ENCODE peak calls at places on chromosomes 3 and 15, in eight cellular contexts. N, Q, W, K, A, D, C and Y are unnamed samples.

GRCh38 chr3:46405301-46406079 is 1.4 kb downstream of the CCR5AS start:
- DNase-seq in N (no peak), Q (peak; percentile 71), K (no peak), W (no peak), D (no peak), C (no peak), A (no peak), Y (no peak)

GRCh38 chr15:99430881-99431401 is 134.8 kb upstream of the MEF2A start:
- DNase-seq in K (peak; percentile 76), D (no peak), W (no peak), N (no peak), A (no peak), C (no peak), Q (no peak), Y (no peak)

GRCh38 chr3:195546130-195546560 is 3.0 kb upstream of the PPP1R2 start:
- DNase-seq in Q (no peak), W (no peak), C (no peak), A (no peak), K (peak; percentile 82), D (no peak), N (no peak), Y (no peak)

GRCh38 chr3:170689218-170689874 is 103.5 kb upstream of the SLC7A14 start:
- DNase-seq in A (peak; percentile 17), N (no peak), W (no peak), D (no peak), C (no peak), Q (peak; percentile 20), K (peak; percentile 67), Y (no peak)

GRCh38 chr15:68197661-68198437 is 7.3 kb downstream of the CALML4 start:
- DNase-seq in Q (no peak), W (no peak), A (no peak), D (no peak), K (peak; percentile 39), C (no peak), N (no peak), Y (no peak)

GRCh38 chr15:69798481-69799315 is 299.0 kb downstream of the TLE3 start:
- DNase-seq in Q (no peak), W (no peak), A (no peak), C (no peak), K (no peak), N (no peak), D (no peak), Y (no peak)

GRCh38 chr3:157290761-157291160 is 130.8 kb upstream of the CCNL1 start:
- DNase-seq in C (no peak), A (no peak), D (no peak), N (no peak), K (no peak), W (no peak), Q (peak; percentile 22), Y (no peak)

GRCh38 chr15:68330911-68331310 is 53.4 kb downstream of the FEM1B start:
- DNase-seq in A (peak; percentile 55), W (no peak), C (no peak), K (peak; percentile 42), N (no peak), Q (no peak), D (no peak), Y (no peak)

GRCh38 chr15:85920926-85921325 is 126.2 kb upstream of the KLHL25 start:
- DNase-seq in W (no peak), K (no peak), A (peak; percentile 61), D (no peak), C (no peak), Q (no peak), N (no peak), Y (no peak)

GRCh38 chr3:11711826-11712225 is 68.1 kb upstream of the VGLL4 start:
- DNase-seq in D (no peak), Q (no peak), N (no peak), C (no peak), W (no peak), K (no peak), A (no peak), Y (no peak)

GRCh38 chr15:57089815-57090214 is 171.4 kb downstream of the TCF12 start:
- DNase-seq in N (no peak), K (no peak), C (no peak), Q (no peak), W (no peak), D (no peak), A (no peak), Y (no peak)

GRCh38 chr3:20462723-20463122 is 276.7 kb upstream of the SGO1 start:
- DNase-seq in C (no peak), A (no peak), W (no peak), D (no peak), N (no peak), Q (no peak), K (no peak), Y (no peak)

GRCh38 chr15:78263351-78263781 is 996 bp upstream of the DNAJA4 start:
- DNase-seq in A (no peak), Q (no peak), N (no peak), D (no peak), K (no peak), C (no peak), W (no peak), Y (no peak)

GRCh38 chr3:143951351-143951971 is 20.2 kb upstream of the DIPK2A start:
- DNase-seq in D (peak; percentile 18), W (peak; percentile 34), Q (peak; percentile 37), A (peak; percentile 67), C (no peak), K (no peak), N (peak; percentile 31), Y (peak; percentile 30)

GRCh38 chr3:171459942-171460225 is 321 bp downstream of the TNIK start:
- DNase-seq in Q (no peak), A (no peak), D (peak; percentile 6), K (no peak), C (no peak), W (no peak), N (no peak), Y (no peak)

GRCh38 chr3:14147617-14148016 is 22.8 kb downstream of the TMEM43 start:
- DNase-seq in D (no peak), K (no peak), C (no peak), N (no peak), Q (no peak), A (no peak), W (no peak), Y (no peak)
- H3K27ac ChIP-seq in D (no peak overlapping the region), K (no peak overlapping the region), C (no peak overlapping the region), N (no peak overlapping the region), Q (no peak overlapping the region), A (no peak overlapping the region), W (no peak overlapping the region), Y (no peak overlapping the region)

DNA sequence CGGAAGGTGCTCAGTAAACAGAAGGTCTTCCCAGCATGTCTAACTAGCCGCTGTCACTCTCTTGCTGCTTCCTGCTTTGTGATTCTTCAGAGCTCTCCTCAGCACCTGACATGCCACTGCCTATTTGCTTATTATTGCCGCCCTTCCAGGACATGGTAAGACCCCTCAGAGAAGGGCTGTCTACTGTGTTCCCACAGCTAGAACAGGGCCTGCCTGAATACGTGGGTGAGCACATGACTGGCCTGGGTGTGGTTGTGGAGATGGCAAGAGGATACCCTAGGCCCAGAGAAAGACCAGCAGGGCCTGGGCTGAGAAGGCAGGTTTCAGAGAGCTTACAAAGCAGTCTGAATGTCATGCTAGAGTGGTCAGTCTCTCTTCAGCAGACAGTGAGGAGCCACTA is 2.4 kb upstream of the EPHB1 start:
- DNase-seq in A (no peak), W (no peak), N (no peak), C (no peak), Q (no peak), K (no peak), D (no peak), Y (no peak)
- H3K36me3 ChIP-seq in A (no peaks in the 10 kb centered on the region), W (no peaks in the 10 kb centered on the region), N (no peaks in the 10 kb centered on the region), C (no peaks in the 10 kb centered on the region), Q (no peaks in the 10 kb centered on the region), K (no peaks in the 10 kb centered on the region), D (no peaks in the 10 kb centered on the region), Y (no peaks in the 10 kb centered on the region)

GRCh38 chr3:56424885-56425284 is 43.4 kb downstream of the ERC2 start:
- DNase-seq in Q (no peak), K (no peak), N (no peak), D (no peak), C (no peak), W (no peak), A (no peak), Y (no peak)

GRCh38 chr3:56421205-56421604 is 47.1 kb downstream of the ERC2 start:
- DNase-seq in C (no peak), N (no peak), D (no peak), K (no peak), A (no peak), W (no peak), Q (no peak), Y (no peak)

GRCh38 chr3:56423537-56424209 is 44.6 kb downstream of the ERC2 start:
- DNase-seq in W (no peak), Q (peak; percentile 44), N (no peak), C (no peak), D (no peak), K (no peak), A (no peak), Y (no peak)

GRCh38 chr3:56424357-56424756 is 43.9 kb downstream of the ERC2 start:
- DNase-seq in K (no peak), C (no peak), Q (no peak), W (no peak), D (no peak), N (no peak), A (no peak), Y (no peak)

GRCh38 chr3:56422316-56422715 is 46.0 kb downstream of the ERC2 start:
- DNase-seq in K (no peak), W (no peak), Q (no peak), A (no peak), N (no peak), D (no peak), C (no peak), Y (no peak)
- H3K27ac ChIP-seq in K (no peak overlapping the region), W (no peak overlapping the region), Q (no peak overlapping the region), A (no peak overlapping the region), N (no peak overlapping the region), D (no peak overlapping the region), C (no peak overlapping the region), Y (no peak overlapping the region)

GRCh38 chr15:80892414-80892813 is 97.2 kb downstream of the MESD start:
- DNase-seq in C (no peak), W (no peak), K (no peak), D (no peak), N (no peak), Q (no peak), A (no peak), Y (no peak)

GRCh38 chr15:80893777-80894176 is 95.8 kb downstream of the MESD start:
- DNase-seq in C (no peak), K (no peak), W (no peak), Q (no peak), A (no peak), N (no peak), D (no peak), Y (no peak)

GRCh38 chr15:80895091-80895490 is 94.5 kb downstream of the MESD start:
- DNase-seq in Q (no peak), W (no peak), A (no peak), N (no peak), C (no peak), K (no peak), D (no peak), Y (no peak)

GRCh38 chr15:80898040-80898439 is 91.6 kb downstream of the MESD start:
- DNase-seq in A (no peak), K (no peak), W (no peak), N (no peak), D (no peak), Q (no peak), C (no peak), Y (no peak)

DNA sequence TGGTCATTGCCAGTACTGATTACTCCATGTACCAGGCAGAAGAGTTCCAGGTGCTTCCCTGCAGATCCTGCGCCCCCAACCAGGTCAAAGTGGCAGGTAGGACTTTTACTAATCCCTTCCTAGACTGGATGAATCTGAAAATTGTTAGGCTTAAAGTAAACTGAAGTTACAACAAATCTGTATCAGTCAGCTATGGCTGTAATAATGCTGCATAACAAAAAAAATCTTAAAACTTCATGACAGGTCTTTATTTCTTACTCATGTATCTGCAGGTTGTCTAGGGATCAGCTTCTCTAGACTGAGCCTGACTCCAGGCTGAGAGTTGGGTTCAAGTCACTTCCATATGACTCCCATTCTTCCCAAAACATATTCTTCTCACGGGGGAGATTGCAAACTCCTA is 93.7 kb downstream of the MESD start:
- DNase-seq in A (no peak), D (no peak), Q (no peak), W (no peak), K (no peak), N (no peak), C (no peak), Y (no peak)
- H3K36me3 ChIP-seq in A (no peaks in the 10 kb centered on the region), D (no peaks in the 10 kb centered on the region), Q (no peaks in the 10 kb centered on the region), W (no peaks in the 10 kb centered on the region), K (no peaks in the 10 kb centered on the region), N (no peaks in the 10 kb centered on the region), C (no peaks in the 10 kb centered on the region), Y (no peaks in the 10 kb centered on the region)